ENCODE peak calls at places on chromosomes 7 and 10, in seven cellular contexts. One of them, this sample, is unnamed.

GRCh38 chr10:132158810-132159209 is 27.9 kb upstream of the DPYSL4 start:
- DNase-seq in hepatocyte: no peak
- DNase-seq in brain microvascular endothelial cell: no peak
- DNase-seq in choroid plexus epithelial cell: no peak
- DNase-seq in thyroid gland: no peak
- DNase-seq in AG04450: no peak
- DNase-seq in psoas muscle: no peak
- DNase-seq in this sample: no peak

GRCh38 chr10:69160809-69161225 is 19.2 kb upstream of the SUPV3L1 start:
- DNase-seq in brain microvascular endothelial cell: peak
- DNase-seq in choroid plexus epithelial cell: peak
- DNase-seq in AG04450: no peak
- DNase-seq in psoas muscle: no peak
- DNase-seq in hepatocyte: no peak
- DNase-seq in thyroid gland: no peak
- DNase-seq in this sample: peak

GRCh38 chr7:20233362-20233761 is 16.2 kb upstream of the MACC1 start:
- DNase-seq in psoas muscle: no peak
- DNase-seq in brain microvascular endothelial cell: no peak
- DNase-seq in hepatocyte: no peak
- DNase-seq in thyroid gland: no peak
- DNase-seq in choroid plexus epithelial cell: no peak
- DNase-seq in AG04450: no peak
- DNase-seq in this sample: no peak

GRCh38 chr10:15347205-15347604 is 23.9 kb downstream of the FAM171A1 start:
- DNase-seq in AG04450: no peak
- DNase-seq in thyroid gland: no peak
- DNase-seq in hepatocyte: no peak
- DNase-seq in choroid plexus epithelial cell: no peak
- DNase-seq in brain microvascular endothelial cell: no peak
- DNase-seq in psoas muscle: no peak
- DNase-seq in this sample: no peak

GRCh38 chr10:79156334-79157274 is 87.8 kb downstream of the ZMIZ1 start:
- DNase-seq in brain microvascular endothelial cell: no peak
- DNase-seq in choroid plexus epithelial cell: no peak
- DNase-seq in psoas muscle: peak
- DNase-seq in AG04450: no peak
- DNase-seq in thyroid gland: no peak
- DNase-seq in hepatocyte: no peak
- DNase-seq in this sample: no peak

GRCh38 chr10:118918116-118918515 is 111.4 kb upstream of the NANOS1 start:
- DNase-seq in choroid plexus epithelial cell: no peak
- DNase-seq in thyroid gland: no peak
- DNase-seq in brain microvascular endothelial cell: no peak
- DNase-seq in hepatocyte: no peak
- DNase-seq in psoas muscle: no peak
- DNase-seq in AG04450: no peak
- DNase-seq in this sample: no peak

GRCh38 chr10:95247200-95247880 is 43.5 kb downstream of the PDLIM1 start:
- DNase-seq in hepatocyte: no peak
- DNase-seq in brain microvascular endothelial cell: peak
- DNase-seq in psoas muscle: no peak
- DNase-seq in AG04450: peak
- DNase-seq in thyroid gland: no peak
- DNase-seq in choroid plexus epithelial cell: peak
- DNase-seq in this sample: peak

GRCh38 chr7:2607122-2607912 is 24.5 kb upstream of the TTYH3 start:
- DNase-seq in AG04450: no peak
- DNase-seq in hepatocyte: no peak
- DNase-seq in choroid plexus epithelial cell: no peak
- DNase-seq in brain microvascular endothelial cell: no peak
- DNase-seq in psoas muscle: peak
- DNase-seq in thyroid gland: no peak
- DNase-seq in this sample: no peak

GRCh38 chr10:95201736-95202135 is 7.7 kb downstream of the ACSM6 start:
- DNase-seq in AG04450: no peak
- DNase-seq in thyroid gland: no peak
- DNase-seq in psoas muscle: no peak
- DNase-seq in hepatocyte: no peak
- DNase-seq in brain microvascular endothelial cell: peak
- DNase-seq in choroid plexus epithelial cell: peak
- DNase-seq in this sample: no peak

DNA sequence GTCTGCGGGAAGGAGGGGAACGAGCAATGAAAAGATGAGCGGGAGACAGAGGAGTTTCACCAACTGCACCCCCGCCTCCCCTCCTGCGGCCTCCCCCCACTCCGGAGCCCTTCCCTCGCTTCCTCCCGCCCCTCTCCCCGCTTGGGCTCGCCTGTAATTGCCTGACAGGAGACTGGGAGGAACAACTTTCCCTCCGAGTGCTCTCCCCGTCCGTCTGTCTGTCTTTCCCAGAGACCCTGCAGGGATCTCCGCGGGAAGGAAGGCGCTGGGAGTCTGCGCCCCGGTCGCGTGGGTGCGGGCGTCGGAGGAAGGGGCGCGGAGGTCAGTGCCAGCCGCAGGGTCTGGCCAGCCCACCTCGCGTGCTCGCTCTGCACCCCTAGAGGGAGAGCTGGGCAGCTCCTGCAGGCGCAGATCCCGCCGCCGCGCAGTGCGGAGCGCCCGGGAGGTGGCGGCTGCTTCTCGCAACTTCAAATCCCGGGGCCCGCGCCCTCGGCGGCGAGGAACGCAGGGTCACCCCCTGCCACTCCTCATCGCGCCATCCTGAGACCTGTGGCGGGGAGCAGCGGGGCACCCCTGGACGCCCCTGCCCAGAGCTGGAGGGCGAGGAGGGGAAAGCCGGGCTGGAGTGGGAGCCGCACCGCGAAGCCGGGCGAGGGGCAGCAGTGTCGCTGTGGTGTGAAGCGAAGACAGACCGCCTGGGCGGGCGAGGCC is 527 bp upstream of the NRP1 start:
- DNase-seq in AG04450: peak
- DNase-seq in hepatocyte: peak
- DNase-seq in thyroid gland: peak
- DNase-seq in psoas muscle: peak
- DNase-seq in brain microvascular endothelial cell: peak
- DNase-seq in choroid plexus epithelial cell: peak
- DNase-seq in this sample: peak
- H3K4me3 ChIP-seq in AG04450: peak
- H3K4me3 ChIP-seq in hepatocyte: peak
- H3K4me3 ChIP-seq in thyroid gland: peak
- H3K4me3 ChIP-seq in psoas muscle: peak
- H3K4me3 ChIP-seq in brain microvascular endothelial cell: peak
- H3K4me3 ChIP-seq in choroid plexus epithelial cell: peak
- H3K4me3 ChIP-seq in this sample: peak

DNA sequence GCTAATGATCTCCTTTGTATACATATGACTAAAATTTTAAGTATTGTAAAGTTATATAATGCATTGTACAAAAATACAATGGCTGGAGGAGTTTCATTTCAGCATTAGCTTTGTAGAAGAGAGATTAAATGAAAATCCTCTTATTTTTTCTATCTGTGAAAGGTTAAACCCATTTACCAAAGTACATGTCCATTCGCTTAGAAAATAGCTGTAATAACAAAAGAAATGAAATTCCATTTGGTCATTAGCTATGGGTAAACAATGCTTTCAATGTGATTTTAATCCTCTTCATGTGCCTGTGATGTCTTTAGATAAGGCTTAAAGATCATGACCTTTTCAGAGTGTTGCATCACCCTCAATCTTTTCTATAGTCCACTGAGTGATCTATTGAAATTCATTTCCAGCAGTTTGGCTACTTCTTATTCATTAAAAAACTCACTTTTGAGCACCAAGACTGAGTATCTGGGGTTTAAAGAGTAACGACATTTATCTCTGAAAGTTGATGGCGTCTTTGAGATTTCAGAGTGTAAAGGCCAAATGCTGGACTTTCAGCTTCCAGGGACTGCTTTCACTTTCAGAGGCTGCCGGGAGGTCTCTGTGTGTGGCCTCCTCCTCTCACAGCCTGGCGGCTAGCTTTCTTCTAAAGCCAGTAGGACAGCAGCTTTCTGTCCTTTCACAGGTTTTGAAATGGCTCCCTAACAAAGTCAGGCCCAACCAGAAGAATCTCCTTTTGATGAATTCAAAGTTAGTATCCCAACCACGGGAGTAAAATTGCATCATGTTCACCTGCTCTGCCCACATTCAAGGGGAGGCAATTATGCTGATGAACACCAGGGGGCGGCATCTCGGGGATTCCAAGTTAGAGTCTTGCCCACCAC is 701.4 kb upstream of the COBL start:
- DNase-seq in thyroid gland: peak
- DNase-seq in psoas muscle: no peak
- DNase-seq in choroid plexus epithelial cell: no peak
- DNase-seq in hepatocyte: peak
- DNase-seq in brain microvascular endothelial cell: no peak
- DNase-seq in AG04450: no peak
- DNase-seq in this sample: peak
- TF ChIP-seq CTCF in thyroid gland: peak
- TF ChIP-seq CTCF in psoas muscle: no peak
- TF ChIP-seq CTCF in choroid plexus epithelial cell: no peak
- TF ChIP-seq CTCF in hepatocyte: peak
- TF ChIP-seq CTCF in brain microvascular endothelial cell: peak
- TF ChIP-seq CTCF in AG04450: no peak
- TF ChIP-seq CTCF in this sample: peak

DNA sequence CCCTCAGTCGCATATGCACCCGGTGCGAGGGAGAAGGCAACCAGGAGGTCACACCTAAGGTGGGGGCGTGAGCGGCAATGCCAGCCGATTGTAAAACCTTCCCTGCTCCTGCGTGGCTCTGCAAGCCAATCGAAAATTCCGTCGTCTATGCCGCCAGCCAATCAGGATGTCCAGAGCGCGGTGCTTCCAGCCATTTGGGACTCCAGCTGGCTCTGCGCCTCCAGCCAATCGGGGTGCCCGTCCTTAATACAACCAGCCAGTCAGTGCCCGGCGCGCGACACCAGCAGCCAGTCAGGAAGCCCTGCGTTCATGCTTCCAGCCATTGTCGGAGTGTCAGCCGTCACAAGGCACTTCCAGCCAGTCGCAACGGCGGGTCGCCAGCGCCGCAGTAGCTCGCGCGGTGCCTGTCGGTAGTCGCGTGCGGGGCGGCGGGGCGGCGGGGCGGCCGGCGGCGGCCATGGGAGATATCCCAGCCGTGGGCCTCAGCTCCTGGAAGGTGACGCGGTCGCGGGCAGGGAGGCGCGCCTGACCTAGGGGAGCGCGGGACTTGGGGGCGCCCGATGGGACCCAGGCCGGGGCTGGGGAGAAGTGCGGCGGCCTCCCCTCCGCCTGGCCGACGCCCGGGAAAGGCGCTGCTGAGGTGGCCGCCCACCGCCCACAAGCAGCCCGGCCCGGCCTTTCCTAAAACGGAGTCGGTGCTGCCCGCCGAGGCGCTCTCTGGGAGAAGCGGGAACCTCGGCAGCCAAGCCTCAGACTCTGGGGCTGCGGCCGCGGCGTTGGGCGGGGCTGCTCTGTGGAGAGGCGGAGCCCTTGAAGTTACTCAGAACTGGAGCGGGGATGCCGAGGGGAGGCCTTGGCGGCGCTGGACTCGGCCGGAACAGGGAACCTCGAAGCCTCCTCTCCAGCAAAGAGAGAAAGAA is at the start of gene AKR1E2:
- DNase-seq in AG04450: peak
- DNase-seq in thyroid gland: peak
- DNase-seq in psoas muscle: peak
- DNase-seq in brain microvascular endothelial cell: peak
- DNase-seq in hepatocyte: peak
- DNase-seq in choroid plexus epithelial cell: peak
- DNase-seq in this sample: peak
- H3K4me3 ChIP-seq in AG04450: peak
- H3K4me3 ChIP-seq in thyroid gland: peak
- H3K4me3 ChIP-seq in psoas muscle: peak
- H3K4me3 ChIP-seq in brain microvascular endothelial cell: peak
- H3K4me3 ChIP-seq in hepatocyte: peak
- H3K4me3 ChIP-seq in choroid plexus epithelial cell: peak
- H3K4me3 ChIP-seq in this sample: peak

GRCh38 chr7:42389697-42390096 is 152.7 kb upstream of the GLI3 start:
- DNase-seq in brain microvascular endothelial cell: no peak
- DNase-seq in choroid plexus epithelial cell: no peak
- DNase-seq in AG04450: no peak
- DNase-seq in hepatocyte: no peak
- DNase-seq in thyroid gland: no peak
- DNase-seq in psoas muscle: no peak
- DNase-seq in this sample: no peak

GRCh38 chr7:42380411-42380810 is 143.4 kb upstream of the GLI3 start:
- DNase-seq in hepatocyte: no peak
- DNase-seq in thyroid gland: no peak
- DNase-seq in choroid plexus epithelial cell: peak
- DNase-seq in AG04450: no peak
- DNase-seq in psoas muscle: no peak
- DNase-seq in brain microvascular endothelial cell: no peak
- DNase-seq in this sample: peak

GRCh38 chr7:42385912-42386311 is 148.9 kb upstream of the GLI3 start:
- DNase-seq in brain microvascular endothelial cell: no peak
- DNase-seq in hepatocyte: no peak
- DNase-seq in choroid plexus epithelial cell: no peak
- DNase-seq in psoas muscle: no peak
- DNase-seq in thyroid gland: no peak
- DNase-seq in AG04450: no peak
- DNase-seq in this sample: no peak
- TF ChIP-seq CTCF in brain microvascular endothelial cell: peak
- TF ChIP-seq CTCF in hepatocyte: no peak
- TF ChIP-seq CTCF in choroid plexus epithelial cell: peak
- TF ChIP-seq CTCF in psoas muscle: no peak
- TF ChIP-seq CTCF in thyroid gland: no peak
- TF ChIP-seq CTCF in AG04450: peak
- TF ChIP-seq CTCF in this sample: peak

GRCh38 chr7:105677395-105677701 is 96.1 kb upstream of the EFCAB10 start:
- DNase-seq in hepatocyte: no peak
- DNase-seq in choroid plexus epithelial cell: no peak
- DNase-seq in thyroid gland: no peak
- DNase-seq in psoas muscle: no peak
- DNase-seq in brain microvascular endothelial cell: no peak
- DNase-seq in AG04450: no peak
- DNase-seq in this sample: no peak
- H3K4me3 ChIP-seq in hepatocyte: no peak
- H3K4me3 ChIP-seq in choroid plexus epithelial cell: no peak
- H3K4me3 ChIP-seq in thyroid gland: no peak
- H3K4me3 ChIP-seq in psoas muscle: no peak
- H3K4me3 ChIP-seq in brain microvascular endothelial cell: no peak
- H3K4me3 ChIP-seq in AG04450: no peak
- H3K4me3 ChIP-seq in this sample: no peak

GRCh38 chr7:50534690-50535290 is 30.4 kb downstream of the DDC start:
- DNase-seq in thyroid gland: no peak
- DNase-seq in choroid plexus epithelial cell: peak
- DNase-seq in brain microvascular endothelial cell: peak
- DNase-seq in AG04450: peak
- DNase-seq in hepatocyte: peak
- DNase-seq in psoas muscle: no peak
- DNase-seq in this sample: peak
- TF ChIP-seq CTCF in thyroid gland: no peak
- TF ChIP-seq CTCF in choroid plexus epithelial cell: peak
- TF ChIP-seq CTCF in brain microvascular endothelial cell: peak
- TF ChIP-seq CTCF in AG04450: peak
- TF ChIP-seq CTCF in hepatocyte: no peak
- TF ChIP-seq CTCF in psoas muscle: no peak
- TF ChIP-seq CTCF in this sample: no peak

DNA sequence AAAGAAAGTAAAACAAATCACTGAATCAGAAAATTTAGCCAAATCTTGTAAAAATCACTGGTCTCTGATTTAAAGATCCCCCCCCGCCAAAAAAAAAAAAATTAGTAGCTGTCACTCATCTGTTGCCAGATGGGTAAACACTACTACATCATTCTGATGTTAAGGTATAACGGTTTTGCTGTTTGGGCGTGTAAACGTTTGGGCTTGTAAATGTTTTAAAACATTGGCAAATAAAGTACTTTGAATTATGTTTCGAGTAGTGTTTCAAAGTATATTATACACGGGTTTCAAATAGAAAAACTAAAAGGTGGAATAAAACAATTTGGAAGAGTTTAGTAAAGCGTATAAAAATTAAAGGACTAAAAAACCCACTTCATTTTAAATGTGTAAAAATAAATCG is 1.5 kb downstream of the TMEM229A start:
- DNase-seq in psoas muscle: no peak
- DNase-seq in brain microvascular endothelial cell: no peak
- DNase-seq in AG04450: no peak
- DNase-seq in hepatocyte: no peak
- DNase-seq in choroid plexus epithelial cell: no peak
- DNase-seq in thyroid gland: no peak
- DNase-seq in this sample: no peak
- H3K4me3 ChIP-seq in psoas muscle: no peak
- H3K4me3 ChIP-seq in brain microvascular endothelial cell: no peak
- H3K4me3 ChIP-seq in AG04450: no peak
- H3K4me3 ChIP-seq in hepatocyte: peak
- H3K4me3 ChIP-seq in choroid plexus epithelial cell: no peak
- H3K4me3 ChIP-seq in thyroid gland: no peak
- H3K4me3 ChIP-seq in this sample: no peak